ENCODE peak calls at places on chromosomes 5 and 9, in five cellular contexts. H, U, C, D and G are unnamed samples.

GRCh38 chr9:123275381-123275780 is 7.0 kb upstream of the STRBP start:
- DNase-seq in H (no peak), U (no peak), C (no peak), D (no peak), G (no peak)

GRCh38 chr5:76601470-76601869 is 21.7 kb downstream of the F2RL2 start:
- DNase-seq in H (peak), U (peak), C (peak), D (no peak), G (no peak)

GRCh38 chr9:96501981-96502833 is 52.2 kb downstream of the HABP4 start:
- DNase-seq in H (no peak), U (no peak), C (peak), D (no peak), G (no peak)

GRCh38 chr9:113153599-113153998 is 2.8 kb downstream of the SLC31A2 start:
- DNase-seq in H (no peak), U (no peak), C (no peak), D (no peak), G (no peak)

GRCh38 chr5:69167488-69167845 is 517 bp downstream of the CCNB1 start:
- DNase-seq in H (no peak), U (peak), C (no peak), D (no peak), G (no peak)

GRCh38 chr5:51889703-51890102 is 506.5 kb downstream of the ISL1 start:
- DNase-seq in H (no peak), U (peak), C (no peak), D (no peak), G (no peak)

GRCh38 chr9:6910032-6910431 is 152.3 kb downstream of the KDM4C start:
- DNase-seq in H (no peak), U (peak), C (no peak), D (no peak), G (no peak)

GRCh38 chr5:37071901-37072581 is 177.1 kb downstream of the CPLANE1 start:
- DNase-seq in H (peak), U (no peak), C (peak), D (no peak), G (no peak)